ENCODE peak calls at places on chromosomes 6 and 20, in ten cellular contexts. One of them, this sample, is unnamed.

GRCh38 chr20:48373555-48373934 is 454.3 kb downstream of the PREX1 start:
- DNase-seq in dorsolateral prefrontal cortex: no peak
- DNase-seq in uterus: no peak
- DNase-seq in mesothelial cell of epicardium: no peak
- DNase-seq in endothelial cell: no peak
- DNase-seq in amniotic stem cell: no peak
- DNase-seq in stimulated activated CD4-positive, alpha-beta T cell treated with anti-CD3 and anti-CD28 coated beads, Interleukin-1b, Interleukin-23, amount 100 ng/mL, for 48 hours: no peak
- DNase-seq in hepatocyte: no peak
- DNase-seq in esophagus squamous epithelium: no peak
- DNase-seq in pancreas: no peak
- DNase-seq in this sample: no peak

GRCh38 chr6:30002871-30003270 is 58.2 kb upstream of the POLR1H start:
- DNase-seq in esophagus squamous epithelium: no peak
- DNase-seq in pancreas: no peak
- DNase-seq in dorsolateral prefrontal cortex: no peak
- DNase-seq in uterus: no peak
- DNase-seq in stimulated activated CD4-positive, alpha-beta T cell treated with anti-CD3 and anti-CD28 coated beads, Interleukin-1b, Interleukin-23, amount 100 ng/mL, for 48 hours: no peak
- DNase-seq in endothelial cell: no peak
- DNase-seq in amniotic stem cell: no peak
- DNase-seq in hepatocyte: no peak
- DNase-seq in mesothelial cell of epicardium: no peak
- DNase-seq in this sample: no peak

GRCh38 chr20:41645372-41645771 is 27.2 kb upstream of the CHD6 start:
- DNase-seq in pancreas: no peak
- DNase-seq in stimulated activated CD4-positive, alpha-beta T cell treated with anti-CD3 and anti-CD28 coated beads, Interleukin-1b, Interleukin-23, amount 100 ng/mL, for 48 hours: no peak
- DNase-seq in endothelial cell: no peak
- DNase-seq in dorsolateral prefrontal cortex: no peak
- DNase-seq in hepatocyte: no peak
- DNase-seq in uterus: no peak
- DNase-seq in mesothelial cell of epicardium: no peak
- DNase-seq in amniotic stem cell: no peak
- DNase-seq in esophagus squamous epithelium: no peak
- DNase-seq in this sample: no peak

GRCh38 chr6:75747985-75748742 is 875 bp upstream of the MYO6 start:
- DNase-seq in uterus: no peak
- DNase-seq in pancreas: no peak
- DNase-seq in endothelial cell: no peak
- DNase-seq in hepatocyte: no peak
- DNase-seq in amniotic stem cell: no peak
- DNase-seq in stimulated activated CD4-positive, alpha-beta T cell treated with anti-CD3 and anti-CD28 coated beads, Interleukin-1b, Interleukin-23, amount 100 ng/mL, for 48 hours: no peak
- DNase-seq in dorsolateral prefrontal cortex: no peak
- DNase-seq in esophagus squamous epithelium: no peak
- DNase-seq in mesothelial cell of epicardium: no peak
- DNase-seq in this sample: no peak

GRCh38 chr6:166056637-166057036 is 111.0 kb downstream of the TBXT start:
- DNase-seq in stimulated activated CD4-positive, alpha-beta T cell treated with anti-CD3 and anti-CD28 coated beads, Interleukin-1b, Interleukin-23, amount 100 ng/mL, for 48 hours: no peak
- DNase-seq in pancreas: no peak
- DNase-seq in uterus: peak; percentile 87
- DNase-seq in endothelial cell: no peak
- DNase-seq in esophagus squamous epithelium: no peak
- DNase-seq in hepatocyte: no peak
- DNase-seq in amniotic stem cell: no peak
- DNase-seq in dorsolateral prefrontal cortex: peak; percentile 72
- DNase-seq in mesothelial cell of epicardium: no peak
- DNase-seq in this sample: no peak

GRCh38 chr6:40139447-40139846 is 205.2 kb upstream of the MOCS1 start:
- DNase-seq in hepatocyte: no peak
- DNase-seq in pancreas: no peak
- DNase-seq in uterus: no peak
- DNase-seq in esophagus squamous epithelium: no peak
- DNase-seq in stimulated activated CD4-positive, alpha-beta T cell treated with anti-CD3 and anti-CD28 coated beads, Interleukin-1b, Interleukin-23, amount 100 ng/mL, for 48 hours: no peak
- DNase-seq in mesothelial cell of epicardium: no peak
- DNase-seq in dorsolateral prefrontal cortex: no peak
- DNase-seq in amniotic stem cell: no peak
- DNase-seq in endothelial cell: no peak
- DNase-seq in this sample: no peak

GRCh38 chr6:12947191-12947795 is 230.7 kb downstream of the PHACTR1 start:
- DNase-seq in amniotic stem cell: no peak
- DNase-seq in pancreas: no peak
- DNase-seq in endothelial cell: no peak
- DNase-seq in hepatocyte: no peak
- DNase-seq in dorsolateral prefrontal cortex: no peak
- DNase-seq in stimulated activated CD4-positive, alpha-beta T cell treated with anti-CD3 and anti-CD28 coated beads, Interleukin-1b, Interleukin-23, amount 100 ng/mL, for 48 hours: no peak
- DNase-seq in mesothelial cell of epicardium: no peak
- DNase-seq in esophagus squamous epithelium: no peak
- DNase-seq in uterus: no peak
- DNase-seq in this sample: no peak

GRCh38 chr20:60630609-60631008 is 621.5 kb upstream of the CDH4 start:
- DNase-seq in uterus: no peak
- DNase-seq in endothelial cell: no peak
- DNase-seq in pancreas: no peak
- DNase-seq in dorsolateral prefrontal cortex: no peak
- DNase-seq in stimulated activated CD4-positive, alpha-beta T cell treated with anti-CD3 and anti-CD28 coated beads, Interleukin-1b, Interleukin-23, amount 100 ng/mL, for 48 hours: no peak
- DNase-seq in esophagus squamous epithelium: no peak
- DNase-seq in amniotic stem cell: no peak
- DNase-seq in hepatocyte: no peak
- DNase-seq in mesothelial cell of epicardium: no peak
- DNase-seq in this sample: no peak

GRCh38 chr6:149380523-149380922 is 19.5 kb upstream of the SUMO4 start:
- DNase-seq in esophagus squamous epithelium: no peak
- DNase-seq in dorsolateral prefrontal cortex: no peak
- DNase-seq in endothelial cell: no peak
- DNase-seq in amniotic stem cell: no peak
- DNase-seq in uterus: no peak
- DNase-seq in mesothelial cell of epicardium: no peak
- DNase-seq in hepatocyte: no peak
- DNase-seq in stimulated activated CD4-positive, alpha-beta T cell treated with anti-CD3 and anti-CD28 coated beads, Interleukin-1b, Interleukin-23, amount 100 ng/mL, for 48 hours: no peak
- DNase-seq in pancreas: no peak
- DNase-seq in this sample: no peak

GRCh38 chr20:33859157-33859695 is 48.1 kb downstream of the CHMP4B start:
- DNase-seq in mesothelial cell of epicardium: no peak
- DNase-seq in esophagus squamous epithelium: no peak
- DNase-seq in endothelial cell: no peak
- DNase-seq in amniotic stem cell: no peak
- DNase-seq in uterus: peak; percentile 27
- DNase-seq in pancreas: no peak
- DNase-seq in stimulated activated CD4-positive, alpha-beta T cell treated with anti-CD3 and anti-CD28 coated beads, Interleukin-1b, Interleukin-23, amount 100 ng/mL, for 48 hours: peak; percentile 21
- DNase-seq in hepatocyte: no peak
- DNase-seq in dorsolateral prefrontal cortex: no peak
- DNase-seq in this sample: no peak

GRCh38 chr20:11376406-11376805 is 541.3 kb upstream of the BTBD3 start:
- DNase-seq in uterus: no peak
- DNase-seq in esophagus squamous epithelium: no peak
- DNase-seq in mesothelial cell of epicardium: no peak
- DNase-seq in endothelial cell: no peak
- DNase-seq in hepatocyte: no peak
- DNase-seq in stimulated activated CD4-positive, alpha-beta T cell treated with anti-CD3 and anti-CD28 coated beads, Interleukin-1b, Interleukin-23, amount 100 ng/mL, for 48 hours: no peak
- DNase-seq in pancreas: no peak
- DNase-seq in amniotic stem cell: no peak
- DNase-seq in dorsolateral prefrontal cortex: no peak
- DNase-seq in this sample: no peak

GRCh38 chr20:38651154-38651553 is 49.5 kb downstream of the ARHGAP40 start:
- DNase-seq in stimulated activated CD4-positive, alpha-beta T cell treated with anti-CD3 and anti-CD28 coated beads, Interleukin-1b, Interleukin-23, amount 100 ng/mL, for 48 hours: no peak
- DNase-seq in esophagus squamous epithelium: no peak
- DNase-seq in hepatocyte: no peak
- DNase-seq in pancreas: no peak
- DNase-seq in mesothelial cell of epicardium: no peak
- DNase-seq in amniotic stem cell: no peak
- DNase-seq in uterus: no peak
- DNase-seq in endothelial cell: no peak
- DNase-seq in dorsolateral prefrontal cortex: no peak
- DNase-seq in this sample: peak; percentile 85

GRCh38 chr20:50126662-50127061 is 13.7 kb upstream of the UBE2V1 start:
- DNase-seq in amniotic stem cell: no peak
- DNase-seq in esophagus squamous epithelium: no peak
- DNase-seq in pancreas: peak; percentile 73
- DNase-seq in endothelial cell: no peak
- DNase-seq in hepatocyte: peak; percentile 46
- DNase-seq in stimulated activated CD4-positive, alpha-beta T cell treated with anti-CD3 and anti-CD28 coated beads, Interleukin-1b, Interleukin-23, amount 100 ng/mL, for 48 hours: no peak
- DNase-seq in mesothelial cell of epicardium: no peak
- DNase-seq in uterus: no peak
- DNase-seq in dorsolateral prefrontal cortex: no peak
- DNase-seq in this sample: peak; percentile 23

GRCh38 chr6:41488064-41488391 is 58.2 kb upstream of the FOXP4 start:
- DNase-seq in amniotic stem cell: no peak
- DNase-seq in uterus: no peak
- DNase-seq in dorsolateral prefrontal cortex: no peak
- DNase-seq in pancreas: no peak
- DNase-seq in hepatocyte: no peak
- DNase-seq in mesothelial cell of epicardium: no peak
- DNase-seq in stimulated activated CD4-positive, alpha-beta T cell treated with anti-CD3 and anti-CD28 coated beads, Interleukin-1b, Interleukin-23, amount 100 ng/mL, for 48 hours: no peak
- DNase-seq in endothelial cell: no peak
- DNase-seq in esophagus squamous epithelium: no peak
- DNase-seq in this sample: no peak

GRCh38 chr6:121436172-121436965 is 923 bp downstream of the GJA1 start:
- DNase-seq in hepatocyte: peak; percentile 14
- DNase-seq in dorsolateral prefrontal cortex: no peak
- DNase-seq in amniotic stem cell: no peak
- DNase-seq in endothelial cell: no peak
- DNase-seq in esophagus squamous epithelium: no peak
- DNase-seq in pancreas: no peak
- DNase-seq in mesothelial cell of epicardium: no peak
- DNase-seq in stimulated activated CD4-positive, alpha-beta T cell treated with anti-CD3 and anti-CD28 coated beads, Interleukin-1b, Interleukin-23, amount 100 ng/mL, for 48 hours: no peak
- DNase-seq in uterus: peak; percentile 29
- DNase-seq in this sample: no peak

GRCh38 chr6:100121854-100122609 is 128.0 kb upstream of the MCHR2 start:
- DNase-seq in esophagus squamous epithelium: no peak
- DNase-seq in mesothelial cell of epicardium: no peak
- DNase-seq in endothelial cell: no peak
- DNase-seq in stimulated activated CD4-positive, alpha-beta T cell treated with anti-CD3 and anti-CD28 coated beads, Interleukin-1b, Interleukin-23, amount 100 ng/mL, for 48 hours: no peak
- DNase-seq in uterus: no peak
- DNase-seq in pancreas: no peak
- DNase-seq in dorsolateral prefrontal cortex: no peak
- DNase-seq in amniotic stem cell: no peak
- DNase-seq in hepatocyte: no peak
- DNase-seq in this sample: no peak

GRCh38 chr6:168131464-168132415 is 52.7 kb upstream of the FRMD1 start:
- DNase-seq in hepatocyte: peak; percentile 37
- DNase-seq in mesothelial cell of epicardium: no peak
- DNase-seq in esophagus squamous epithelium: no peak
- DNase-seq in amniotic stem cell: no peak
- DNase-seq in uterus: peak; percentile 10
- DNase-seq in dorsolateral prefrontal cortex: no peak
- DNase-seq in stimulated activated CD4-positive, alpha-beta T cell treated with anti-CD3 and anti-CD28 coated beads, Interleukin-1b, Interleukin-23, amount 100 ng/mL, for 48 hours: no peak
- DNase-seq in pancreas: no peak
- DNase-seq in endothelial cell: peak; percentile 38
- DNase-seq in this sample: peak; percentile 28

GRCh38 chr6:75503291-75503690 is 9.7 kb upstream of the FILIP1 start:
- DNase-seq in dorsolateral prefrontal cortex: no peak
- DNase-seq in esophagus squamous epithelium: no peak
- DNase-seq in endothelial cell: no peak
- DNase-seq in uterus: no peak
- DNase-seq in stimulated activated CD4-positive, alpha-beta T cell treated with anti-CD3 and anti-CD28 coated beads, Interleukin-1b, Interleukin-23, amount 100 ng/mL, for 48 hours: no peak
- DNase-seq in amniotic stem cell: no peak
- DNase-seq in hepatocyte: no peak
- DNase-seq in pancreas: no peak
- DNase-seq in mesothelial cell of epicardium: no peak
- DNase-seq in this sample: no peak

GRCh38 chr20:12391099-12391498 is 473.4 kb downstream of the BTBD3 start:
- DNase-seq in dorsolateral prefrontal cortex: no peak
- DNase-seq in stimulated activated CD4-positive, alpha-beta T cell treated with anti-CD3 and anti-CD28 coated beads, Interleukin-1b, Interleukin-23, amount 100 ng/mL, for 48 hours: no peak
- DNase-seq in pancreas: no peak
- DNase-seq in amniotic stem cell: no peak
- DNase-seq in hepatocyte: no peak
- DNase-seq in esophagus squamous epithelium: no peak
- DNase-seq in mesothelial cell of epicardium: no peak
- DNase-seq in endothelial cell: no peak
- DNase-seq in uterus: no peak
- DNase-seq in this sample: peak; percentile 28

GRCh38 chr6:75751443-75751842 is 2.4 kb downstream of the MYO6 start:
- DNase-seq in pancreas: no peak
- DNase-seq in hepatocyte: no peak
- DNase-seq in mesothelial cell of epicardium: no peak
- DNase-seq in uterus: no peak
- DNase-seq in endothelial cell: no peak
- DNase-seq in stimulated activated CD4-positive, alpha-beta T cell treated with anti-CD3 and anti-CD28 coated beads, Interleukin-1b, Interleukin-23, amount 100 ng/mL, for 48 hours: no peak
- DNase-seq in amniotic stem cell: no peak
- DNase-seq in esophagus squamous epithelium: no peak
- DNase-seq in dorsolateral prefrontal cortex: no peak
- DNase-seq in this sample: no peak

GRCh38 chr6:89580997-89581666 is 57.4 kb downstream of the LYRM2 start:
- DNase-seq in esophagus squamous epithelium: no peak
- DNase-seq in dorsolateral prefrontal cortex: no peak
- DNase-seq in endothelial cell: no peak
- DNase-seq in mesothelial cell of epicardium: no peak
- DNase-seq in pancreas: no peak
- DNase-seq in hepatocyte: no peak
- DNase-seq in amniotic stem cell: no peak
- DNase-seq in uterus: no peak
- DNase-seq in stimulated activated CD4-positive, alpha-beta T cell treated with anti-CD3 and anti-CD28 coated beads, Interleukin-1b, Interleukin-23, amount 100 ng/mL, for 48 hours: no peak
- DNase-seq in this sample: peak; percentile 20

GRCh38 chr6:36692861-36693702 is 4.5 kb upstream of the RAB44 start:
- DNase-seq in pancreas: peak; percentile 70
- DNase-seq in stimulated activated CD4-positive, alpha-beta T cell treated with anti-CD3 and anti-CD28 coated beads, Interleukin-1b, Interleukin-23, amount 100 ng/mL, for 48 hours: no peak
- DNase-seq in mesothelial cell of epicardium: no peak
- DNase-seq in uterus: no peak
- DNase-seq in endothelial cell: no peak
- DNase-seq in dorsolateral prefrontal cortex: no peak
- DNase-seq in amniotic stem cell: no peak
- DNase-seq in hepatocyte: no peak
- DNase-seq in esophagus squamous epithelium: no peak
- DNase-seq in this sample: no peak

GRCh38 chr20:52230406-52230805 is 38.8 kb upstream of the ZFP64 start:
- DNase-seq in dorsolateral prefrontal cortex: no peak
- DNase-seq in uterus: no peak
- DNase-seq in mesothelial cell of epicardium: no peak
- DNase-seq in esophagus squamous epithelium: no peak
- DNase-seq in endothelial cell: no peak
- DNase-seq in pancreas: no peak
- DNase-seq in stimulated activated CD4-positive, alpha-beta T cell treated with anti-CD3 and anti-CD28 coated beads, Interleukin-1b, Interleukin-23, amount 100 ng/mL, for 48 hours: no peak
- DNase-seq in amniotic stem cell: no peak
- DNase-seq in hepatocyte: peak; percentile 27
- DNase-seq in this sample: no peak

GRCh38 chr6:137237413-137238170 is 18.4 kb upstream of the IFNGR1 start:
- DNase-seq in esophagus squamous epithelium: no peak
- DNase-seq in endothelial cell: no peak
- DNase-seq in pancreas: no peak
- DNase-seq in dorsolateral prefrontal cortex: no peak
- DNase-seq in amniotic stem cell: peak; percentile 58
- DNase-seq in stimulated activated CD4-positive, alpha-beta T cell treated with anti-CD3 and anti-CD28 coated beads, Interleukin-1b, Interleukin-23, amount 100 ng/mL, for 48 hours: no peak
- DNase-seq in hepatocyte: peak; percentile 62
- DNase-seq in uterus: no peak
- DNase-seq in mesothelial cell of epicardium: no peak
- DNase-seq in this sample: peak; percentile 4

GRCh38 chr6:27541212-27541931 is 68.5 kb upstream of the ZNF184 start:
- DNase-seq in esophagus squamous epithelium: no peak
- DNase-seq in stimulated activated CD4-positive, alpha-beta T cell treated with anti-CD3 and anti-CD28 coated beads, Interleukin-1b, Interleukin-23, amount 100 ng/mL, for 48 hours: peak; percentile 51
- DNase-seq in pancreas: no peak
- DNase-seq in mesothelial cell of epicardium: no peak
- DNase-seq in dorsolateral prefrontal cortex: no peak
- DNase-seq in uterus: no peak
- DNase-seq in hepatocyte: no peak
- DNase-seq in amniotic stem cell: no peak
- DNase-seq in endothelial cell: peak; percentile 65
- DNase-seq in this sample: peak; percentile 15

GRCh38 chr6:95431637-95432228 is 145.6 kb upstream of the MANEA start:
- DNase-seq in pancreas: no peak
- DNase-seq in hepatocyte: peak; percentile 59
- DNase-seq in esophagus squamous epithelium: no peak
- DNase-seq in amniotic stem cell: peak; percentile 1
- DNase-seq in stimulated activated CD4-positive, alpha-beta T cell treated with anti-CD3 and anti-CD28 coated beads, Interleukin-1b, Interleukin-23, amount 100 ng/mL, for 48 hours: no peak
- DNase-seq in uterus: no peak
- DNase-seq in mesothelial cell of epicardium: no peak
- DNase-seq in endothelial cell: peak; percentile 51
- DNase-seq in dorsolateral prefrontal cortex: no peak
- DNase-seq in this sample: peak; percentile 63

GRCh38 chr6:150932976-150933375 is 67.5 kb downstream of the MTHFD1L start:
- DNase-seq in mesothelial cell of epicardium: no peak
- DNase-seq in esophagus squamous epithelium: no peak
- DNase-seq in amniotic stem cell: no peak
- DNase-seq in endothelial cell: no peak
- DNase-seq in stimulated activated CD4-positive, alpha-beta T cell treated with anti-CD3 and anti-CD28 coated beads, Interleukin-1b, Interleukin-23, amount 100 ng/mL, for 48 hours: no peak
- DNase-seq in pancreas: no peak
- DNase-seq in dorsolateral prefrontal cortex: no peak
- DNase-seq in uterus: no peak
- DNase-seq in hepatocyte: no peak
- DNase-seq in this sample: no peak

GRCh38 chr6:143397229-143398222 is 53.0 kb downstream of the ADAT2 start:
- DNase-seq in endothelial cell: peak; percentile 27
- DNase-seq in uterus: peak; percentile 37
- DNase-seq in dorsolateral prefrontal cortex: no peak
- DNase-seq in stimulated activated CD4-positive, alpha-beta T cell treated with anti-CD3 and anti-CD28 coated beads, Interleukin-1b, Interleukin-23, amount 100 ng/mL, for 48 hours: no peak
- DNase-seq in pancreas: peak; percentile 57
- DNase-seq in hepatocyte: peak; percentile 83
- DNase-seq in esophagus squamous epithelium: no peak
- DNase-seq in mesothelial cell of epicardium: no peak
- DNase-seq in amniotic stem cell: no peak
- DNase-seq in this sample: peak; percentile 8